ENCODE peak calls at places on chromosomes 16 and 17, in four cellular contexts. N is left ventricle myocardium inferior, F is heart left ventricle, O is spleen. I is an unnamed sample.

GRCh38 chr17:28340374-28340773 is 4.8 kb downstream of the TNFAIP1 start:
- DNase-seq in N (no peak), F (no peak), O (no peak), I (no peak)

GRCh38 chr16:9408297-9408696 is 316.9 kb downstream of the HAPSTR1 start:
- DNase-seq in N (no peak), F (no peak), O (no peak), I (no peak)

GRCh38 chr17:75476274-75476673 is 19.8 kb downstream of the TMEM94 start:
- DNase-seq in N (no peak), F (no peak), O (no peak), I (peak; percentile 79)

GRCh38 chr16:57531635-57532220 is 4.6 kb downstream of the CCDC102A start:
- DNase-seq in N (no peak), F (no peak), O (peak; percentile 61), I (peak; percentile 6)

GRCh38 chr17:39246274-39246673 is 20.5 kb upstream of the STAC2 start:
- DNase-seq in N (no peak), F (no peak), O (peak; percentile 21), I (no peak)

GRCh38 chr16:28925386-28926228 is 569 bp upstream of the RABEP2 start:
- DNase-seq in N (peak; percentile 87), F (peak; percentile 90), O (no peak), I (peak; percentile 47)

GRCh38 chr16:23452572-23453337 is at the start of gene COG7:
- DNase-seq in N (peak; percentile 90), F (peak; percentile 90), O (peak; percentile 95), I (peak; percentile 84)

GRCh38 chr17:63600569-63601438 is at the start of gene TACO1:
- DNase-seq in N (peak; percentile 84), F (peak; percentile 87), O (peak; percentile 92), I (peak; percentile 73)

GRCh38 chr17:34669511-34669910 is 90.1 kb downstream of the TMEM132E start:
- DNase-seq in N (no peak), F (no peak), O (no peak), I (no peak)

GRCh38 chr17:68290268-68290954 is 516 bp downstream of the SLC16A6 start:
- DNase-seq in N (peak; percentile 35), F (no peak), O (peak; percentile 91), I (peak; percentile 16)

GRCh38 chr17:44362964-44363612 is 565 bp downstream of the FAM171A2 start:
- DNase-seq in N (no peak), F (no peak), O (no peak), I (no peak)

GRCh38 chr17:57488856-57489255 is 232.5 kb downstream of the MSI2 start:
- DNase-seq in N (peak; percentile 31), F (peak; percentile 74), O (no peak), I (no peak)

GRCh38 chr16:12348733-12349704 is 372.5 kb downstream of the SNX29 start:
- DNase-seq in N (no peak), F (no peak), O (no peak), I (no peak)

GRCh38 chr16:3857189-3858013 is 23.1 kb downstream of the CREBBP start:
- DNase-seq in N (no peak), F (no peak), O (no peak), I (no peak)

GRCh38 chr17:42778570-42778969 is 1.8 kb upstream of the WNK4 start:
- DNase-seq in N (no peak), F (no peak), O (peak; percentile 18), I (no peak)

GRCh38 chr16:21283521-21284289 is 5.6 kb upstream of the CRYM start:
- DNase-seq in N (peak; percentile 49), F (peak; percentile 70), O (peak; percentile 76), I (peak; percentile 50)

GRCh38 chr16:30904114-30904780 is 7.8 kb downstream of the CTF1 start:
- DNase-seq in N (no peak), F (no peak), O (peak; percentile 78), I (no peak)

GRCh38 chr17:74892974-74893911 is at the start of gene FADS6:
- DNase-seq in N (no peak), F (no peak), O (no peak), I (no peak)

GRCh38 chr16:82081271-82081670 is 46.2 kb downstream of the HSD17B2 start:
- DNase-seq in N (no peak), F (no peak), O (no peak), I (no peak)

GRCh38 chr17:14245002-14245401 is 8.3 kb upstream of the CDRT15 start:
- DNase-seq in N (no peak), F (no peak), O (no peak), I (no peak)

GRCh38 chr17:49638818-49639217 is 39.1 kb downstream of the SPOP start:
- DNase-seq in N (no peak), F (no peak), O (no peak), I (no peak)

GRCh38 chr16:69513180-69513966 is 52.4 kb upstream of the NFAT5 start:
- DNase-seq in N (no peak), F (no peak), O (no peak), I (no peak)

GRCh38 chr17:61285483-61286320 is 113.9 kb upstream of the TBX2 start:
- DNase-seq in N (peak; percentile 64), F (peak; percentile 45), O (no peak), I (no peak)

GRCh38 chr16:67729636-67730248 is 10.6 kb upstream of the GFOD2 start:
- DNase-seq in N (no peak), F (no peak), O (peak; percentile 36), I (no peak)

GRCh38 chr17:41301204-41301790 is 1.4 kb downstream of the KRTAP29-1 start:
- DNase-seq in N (no peak), F (no peak), O (no peak), I (no peak)

GRCh38 chr17:76266244-76266938 is 1.2 kb downstream of the UBALD2 start:
- DNase-seq in N (no peak), F (peak; percentile 43), O (no peak), I (no peak)

GRCh38 chr16:70460737-70461261 is 6.4 kb downstream of the FCSK start:
- DNase-seq in N (no peak), F (no peak), O (no peak), I (no peak)

GRCh38 chr17:74671031-74671771 is 41.5 kb downstream of the CD300LF start:
- DNase-seq in N (peak; percentile 81), F (peak; percentile 83), O (peak; percentile 87), I (peak; percentile 68)

GRCh38 chr17:79325707-79326106 is 251.1 kb downstream of the ENGASE start:
- DNase-seq in N (no peak), F (no peak), O (no peak), I (no peak)

GRCh38 chr17:27980035-27980434 is 62.4 kb upstream of the NLK start:
- DNase-seq in N (no peak), F (peak; percentile 60), O (no peak), I (no peak)

GRCh38 chr17:2850991-2851390 is 54.8 kb downstream of the RAP1GAP2 start:
- DNase-seq in N (no peak), F (no peak), O (no peak), I (no peak)

GRCh38 chr17:35373984-35374765 is 754 bp upstream of the SLFN11 start:
- DNase-seq in N (peak; percentile 65), F (peak; percentile 49), O (peak; percentile 90), I (no peak)

GRCh38 chr17:29347831-29348281 is 42.3 kb upstream of the TAOK1 start:
- DNase-seq in N (no peak), F (no peak), O (no peak), I (no peak)

GRCh38 chr16:86496929-86497381 is 13.4 kb upstream of the FOXF1 start:
- DNase-seq in N (no peak), F (no peak), O (peak; percentile 48), I (no peak)

GRCh38 chr16:89116341-89117238 is 22.9 kb downstream of the ACSF3 start:
- DNase-seq in N (peak; percentile 7), F (peak; percentile 15), O (peak; percentile 76), I (no peak)

GRCh38 chr17:63113167-63113566 is 147.1 kb downstream of the TANC2 start:
- DNase-seq in N (no peak), F (no peak), O (no peak), I (no peak)

GRCh38 chr17:41544497-41544896 is 16.4 kb upstream of the KRT19 start:
- DNase-seq in N (no peak), F (no peak), O (no peak), I (no peak)

GRCh38 chr17:63275318-63275967 is 170.7 kb downstream of the CYB561 start:
- DNase-seq in N (no peak), F (no peak), O (no peak), I (no peak)

GRCh38 chr17:80779336-80779735 is 212.3 kb upstream of the CHMP6 start:
- DNase-seq in N (no peak), F (no peak), O (no peak), I (no peak)

DNA sequence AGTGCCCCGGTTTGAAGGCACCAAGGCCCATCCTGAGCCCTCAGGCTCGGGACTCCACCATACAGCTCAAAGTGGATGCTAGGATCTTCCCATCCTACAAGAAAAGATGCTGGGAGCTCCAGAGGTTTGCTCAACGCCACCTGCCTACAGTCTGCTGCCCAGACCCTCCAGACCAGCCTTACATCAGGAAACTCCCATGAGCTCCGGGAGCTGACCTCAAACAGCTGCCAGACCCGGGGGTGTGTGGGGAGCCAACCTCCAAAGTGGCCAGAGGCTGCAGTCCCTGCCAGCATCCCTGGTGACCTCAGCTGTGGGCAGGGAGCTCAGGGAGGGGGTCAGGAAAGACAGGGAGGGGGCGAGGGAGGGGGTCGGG is 43.8 kb downstream of the C16orf82 start:
- DNase-seq in N (no peak), F (no peak), O (no peak), I (no peak)
- H3K4me3 ChIP-seq in N (peak overlapping the region; percentile 54), F (peak overlapping the region; percentile 51), O (no peak overlapping the region), I (no peak overlapping the region)

DNA sequence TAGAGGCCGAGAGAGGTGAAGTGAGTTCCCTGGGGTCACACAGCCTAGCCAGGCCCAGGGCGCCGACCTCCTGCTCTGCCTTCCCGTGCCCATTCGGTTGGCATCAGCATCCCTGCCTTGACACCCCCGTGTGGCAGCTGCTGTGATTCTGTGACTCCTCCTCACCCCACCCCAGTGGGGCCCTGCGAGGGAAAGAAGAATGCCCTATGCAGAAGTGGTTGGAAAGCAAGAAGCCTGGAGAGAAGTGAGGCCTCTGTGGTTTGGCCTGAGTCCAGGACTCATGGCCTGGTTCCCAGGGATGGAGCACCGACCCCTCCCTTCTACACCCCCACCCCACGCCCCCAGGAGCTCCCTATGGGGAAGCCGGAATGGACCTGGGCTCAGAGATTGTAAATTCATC is 296.2 kb downstream of the SEC14L1 start:
- DNase-seq in N (peak; percentile 70), F (peak; percentile 67), O (peak; percentile 87), I (no peak)
- TF ChIP-seq CTCF in N (no peak), F (no peak), O (no peak), I (no peak)

GRCh38 chr16:72626623-72627022 is 421.3 kb downstream of the ZFHX3 start:
- DNase-seq in N (no peak), F (no peak), O (no peak), I (no peak)
- H3K27ac ChIP-seq in N (no peak overlapping the region), F (no peak overlapping the region), O (no peak overlapping the region), I (no peak overlapping the region)

DNA sequence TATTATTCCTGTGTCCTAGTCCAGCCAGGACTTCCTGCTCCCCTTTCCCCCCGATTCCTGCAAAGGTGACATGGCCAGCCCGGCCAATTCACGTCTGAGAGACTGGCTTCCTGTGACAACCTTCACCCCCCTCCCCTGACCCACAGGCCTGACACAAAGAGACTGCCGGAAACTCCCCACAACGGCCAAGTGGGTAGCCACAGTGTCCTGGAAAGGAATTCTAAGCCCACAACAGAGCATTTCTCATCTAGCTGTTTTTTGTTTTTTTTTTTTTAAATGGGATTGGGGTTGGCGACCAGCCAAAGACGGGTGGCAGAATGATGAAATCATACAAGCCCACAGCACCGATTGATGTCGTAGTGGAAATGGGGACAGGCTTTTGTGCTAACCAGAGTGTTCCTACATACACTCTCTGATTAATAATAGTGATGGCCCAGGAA is 2.8 kb upstream of the XAF1 start:
- DNase-seq in N (peak; percentile 66), F (peak; percentile 87), O (peak; percentile 80), I (no peak)
- H3K4me3 ChIP-seq in N (peak overlapping the region; percentile 12), F (no peak overlapping the region), O (no peak overlapping the region), I (no peak overlapping the region)

I was measured in dorsolateral prefrontal cortex.